ENCODE peak calls at places on chromosome 20, in ten cellular contexts. A, Y, S, Q, M, Z, G, P, U and V are unnamed samples.

GRCh38 chr20:6588296-6588695 is 179.2 kb upstream of the BMP2 start:
- DNase-seq in Z (no peak), P (no peak), Q (no peak), U (no peak), A (no peak), G (no peak), S (no peak), Y (peak), M (peak), V (no peak)

GRCh38 chr20:45179166-45179565 is 4.5 kb downstream of the PI3 start:
- DNase-seq in Y (no peak), G (no peak), Q (no peak), P (no peak), A (no peak), S (no peak), Z (no peak), U (no peak), M (no peak), V (no peak)

GRCh38 chr20:3166913-3167342 is 6.4 kb downstream of the LZTS3 start:
- DNase-seq in A (no peak), G (no peak), P (no peak), S (no peak), U (no peak), M (no peak), Y (no peak), Z (no peak), Q (no peak), V (no peak)

GRCh38 chr20:11544029-11544678 is 373.5 kb upstream of the BTBD3 start:
- DNase-seq in P (no peak), Q (peak), Y (no peak), Z (no peak), S (peak), U (peak), G (peak), M (peak), A (peak), V (no peak)

GRCh38 chr20:49775229-49775693 is 37.4 kb upstream of the SLC9A8 start:
- DNase-seq in Y (peak), S (peak), M (peak), P (peak), Z (peak), Q (peak), G (peak), A (peak), U (no peak), V (peak)

GRCh38 chr20:60765821-60766403 is 486.1 kb upstream of the CDH4 start:
- DNase-seq in M (no peak), Q (no peak), Z (no peak), G (no peak), S (no peak), P (no peak), U (no peak), A (no peak), Y (no peak), V (no peak)

GRCh38 chr20:19977373-19977770 is 39.8 kb upstream of the NAA20 start:
- DNase-seq in S (no peak), Y (no peak), M (no peak), U (no peak), Q (no peak), P (no peak), G (no peak), A (no peak), Z (no peak), V (no peak)

GRCh38 chr20:34437330-34437986 is 74.4 kb downstream of the ITCH start:
- DNase-seq in A (no peak), S (no peak), M (no peak), Y (no peak), Z (no peak), Q (no peak), U (no peak), G (no peak), P (peak), V (no peak)

GRCh38 chr20:43558412-43559146 is at the start of gene SGK2:
- DNase-seq in P (no peak), U (no peak), S (no peak), Z (peak), G (no peak), A (no peak), Y (peak), M (no peak), Q (peak), V (peak)

GRCh38 chr20:31712564-31713311 is 9.9 kb downstream of the BCL2L1 start:
- DNase-seq in U (no peak), M (peak), Y (peak), A (peak), G (peak), S (peak), Z (no peak), P (peak), Q (peak), V (peak)

GRCh38 chr20:17897566-17898307 is 70.9 kb downstream of the SNX5 start:
- DNase-seq in Y (no peak), Q (no peak), M (peak), Z (no peak), G (no peak), A (no peak), P (no peak), U (no peak), S (no peak), V (no peak)

GRCh38 chr20:43448748-43449535 is 8.8 kb upstream of the SRSF6 start:
- DNase-seq in M (peak), Q (peak), Z (no peak), G (no peak), Y (peak), P (no peak), S (peak), U (peak), A (peak), V (peak)

GRCh38 chr20:14478126-14478525 is 140.7 kb upstream of the FLRT3 start:
- DNase-seq in G (no peak), Z (no peak), Y (no peak), S (no peak), A (no peak), M (no peak), P (no peak), Q (no peak), U (no peak), V (no peak)

GRCh38 chr20:52349806-52350205 is 158.2 kb upstream of the ZFP64 start:
- DNase-seq in G (no peak), P (no peak), U (no peak), S (no peak), Z (no peak), Q (no peak), M (no peak), Y (no peak), A (no peak), V (no peak)

GRCh38 chr20:46243707-46244628 is 64.3 kb downstream of the CDH22 start:
- DNase-seq in Q (no peak), Z (no peak), U (no peak), S (no peak), Y (no peak), P (no peak), M (peak), G (no peak), A (no peak), V (no peak)

GRCh38 chr20:32607727-32608663 is 22.9 kb upstream of the NOL4L start:
- DNase-seq in Z (no peak), Y (no peak), M (no peak), P (no peak), S (no peak), A (no peak), U (no peak), Q (no peak), G (no peak), V (no peak)

DNA sequence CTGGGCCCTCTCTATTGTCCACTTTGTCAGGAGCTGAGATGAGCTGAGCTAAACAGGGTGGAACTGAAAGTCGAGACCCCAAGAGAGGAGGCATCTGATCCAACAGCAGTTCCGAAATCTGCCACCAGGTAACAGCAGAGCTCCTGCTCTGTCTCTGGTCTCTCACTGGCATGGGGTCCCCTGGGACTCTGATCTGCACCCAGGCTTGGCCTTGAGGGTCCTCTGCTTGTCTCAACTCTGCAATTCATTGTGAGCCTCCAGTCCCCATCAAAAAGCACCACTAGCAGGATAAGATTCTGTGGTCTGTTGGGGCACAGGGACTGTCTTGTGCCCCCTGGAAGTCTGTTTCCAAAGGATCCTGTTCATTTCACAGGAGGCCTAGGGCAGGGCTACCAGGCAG is 62.5 kb upstream of the TOP1 start:
- DNase-seq in Q (no peak), Z (no peak), M (no peak), S (peak), G (no peak), A (peak), U (no peak), P (no peak), Y (peak), V (no peak)
- TF ChIP-seq CTCF in Q (peak), Z (no peak), M (peak), S (peak), G (no peak), A (peak), U (no peak), P (peak), Y (no peak), V (no peak)

DNA sequence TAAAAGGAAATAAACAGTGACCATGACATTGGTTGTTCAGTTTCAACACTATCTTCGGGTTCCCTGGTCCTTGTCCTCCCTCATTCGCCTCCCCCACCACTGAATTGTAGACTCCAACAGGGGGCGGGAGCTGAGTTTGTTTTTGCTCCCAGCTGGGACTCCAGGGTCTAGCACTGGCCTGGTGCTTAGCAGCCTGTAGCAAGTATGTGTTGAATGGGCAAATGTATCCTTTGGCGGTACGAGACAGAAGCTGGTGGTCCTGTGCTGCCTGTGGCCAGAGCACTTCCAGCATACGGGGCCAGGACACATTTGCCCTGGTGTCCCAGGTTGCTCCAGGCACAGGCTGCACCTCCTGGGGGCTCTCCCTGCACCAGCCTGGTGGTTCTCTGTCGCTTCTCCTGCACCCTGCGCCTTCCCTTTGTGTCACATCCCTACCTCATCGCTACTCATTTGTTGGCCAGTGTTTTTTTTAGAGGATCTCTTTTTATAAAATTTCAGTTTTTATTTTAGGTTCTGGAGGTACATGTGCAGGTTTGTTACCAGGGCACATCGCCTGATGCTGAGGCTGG is 40.1 kb downstream of the PHACTR3 start:
- DNase-seq in A (no peak), G (no peak), S (no peak), U (no peak), P (no peak), Y (peak), Q (no peak), M (no peak), Z (no peak), V (no peak)
- TF ChIP-seq CTCF in A (no peak), G (no peak), S (no peak), U (no peak), P (no peak), Y (no peak), Q (no peak), M (no peak), Z (no peak), V (no peak)

GRCh38 chr20:16352321-16352720 is 220.9 kb downstream of the KIF16B start:
- DNase-seq in A (no peak), G (no peak), Y (no peak), U (no peak), M (no peak), Q (no peak), P (no peak), Z (no peak), S (no peak), V (no peak)
- TF ChIP-seq CTCF in A (no peak), G (no peak), Y (no peak), U (no peak), M (no peak), Q (no peak), P (peak), Z (no peak), S (no peak), V (no peak)

GRCh38 chr20:57332105-57333089 is 2.8 kb downstream of the SPO11 start:
- DNase-seq in Z (no peak), Y (no peak), U (no peak), G (no peak), A (peak), P (no peak), Q (no peak), S (no peak), M (peak), V (no peak)
- TF ChIP-seq CTCF in Z (no peak), Y (peak), U (no peak), G (no peak), A (peak), P (peak), Q (peak), S (peak), M (peak), V (no peak)

DNA sequence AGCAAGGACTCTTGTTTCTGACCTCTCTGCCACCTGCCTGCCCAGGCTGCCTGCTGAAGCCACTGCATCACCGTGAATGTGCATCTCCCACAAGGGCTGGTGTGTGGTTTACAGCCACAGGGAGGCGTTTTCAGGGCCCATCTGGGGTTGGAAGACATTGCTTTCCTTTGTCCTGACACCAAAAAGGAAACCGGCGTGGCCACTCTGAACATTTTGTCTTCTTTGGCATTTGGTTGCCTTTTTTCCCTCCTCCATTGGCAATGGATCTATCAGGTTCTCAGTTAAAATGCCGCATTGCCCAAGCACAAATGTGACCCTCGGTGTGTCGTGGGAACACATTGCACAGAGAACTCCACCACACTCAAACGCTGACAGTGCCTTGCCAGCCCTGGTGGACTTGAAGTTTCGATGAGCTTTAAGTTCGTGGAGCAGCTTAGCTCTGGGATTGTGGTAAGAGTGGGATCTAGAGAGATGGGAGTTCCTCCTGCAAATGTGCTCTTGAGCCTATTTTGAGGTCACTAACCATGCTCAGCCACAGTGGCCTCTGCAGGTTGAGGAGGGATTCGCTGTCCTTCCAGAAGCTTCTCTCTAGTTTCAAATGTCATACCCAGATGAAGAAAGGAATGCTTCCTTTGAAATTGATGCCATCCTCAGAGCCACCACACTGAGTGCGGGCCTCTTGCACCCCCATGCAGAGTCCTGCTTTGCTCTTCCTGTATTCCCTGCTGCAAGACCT is 14.8 kb upstream of the PCK1 start:
- DNase-seq in A (peak), M (peak), S (no peak), U (no peak), Y (no peak), Z (no peak), Q (no peak), P (no peak), G (no peak), V (no peak)
- TF ChIP-seq CTCF in A (no peak), M (no peak), S (no peak), U (no peak), Y (no peak), Z (no peak), Q (no peak), P (no peak), G (no peak), V (no peak)

GRCh38 chr20:53556267-53556897 is 37.3 kb downstream of the ZNF217 start:
- DNase-seq in P (no peak), M (no peak), A (no peak), S (no peak), Z (no peak), G (no peak), U (no peak), Q (no peak), Y (no peak), V (no peak)

GRCh38 chr20:53559816-53560215 is 33.8 kb downstream of the ZNF217 start:
- DNase-seq in Z (no peak), U (no peak), G (no peak), A (no peak), Y (no peak), P (no peak), M (no peak), Q (no peak), S (no peak), V (no peak)

GRCh38 chr20:53555081-53555480 is 38.6 kb downstream of the ZNF217 start:
- DNase-seq in M (no peak), Y (no peak), Z (no peak), G (no peak), P (no peak), Q (no peak), S (no peak), A (no peak), U (no peak), V (no peak)

GRCh38 chr20:53561505-53561904 is 32.1 kb downstream of the ZNF217 start:
- DNase-seq in Z (no peak), A (no peak), M (no peak), U (no peak), Y (no peak), G (no peak), S (no peak), Q (no peak), P (no peak), V (no peak)

GRCh38 chr20:53557157-53557556 is 36.5 kb downstream of the ZNF217 start:
- DNase-seq in Q (no peak), P (no peak), G (no peak), Z (no peak), U (no peak), Y (no peak), A (no peak), M (no peak), S (no peak), V (no peak)
- TF ChIP-seq CTCF in Q (no peak), P (no peak), G (no peak), Z (no peak), U (no peak), Y (no peak), A (no peak), M (no peak), S (no peak), V (no peak)